ENCODE peak calls at places on chromosome 15, in eight cellular contexts. N is suprapubic skin, L is neural progenitor cell, Z is transverse colon, D is right lobe of liver, H is cardiac fibroblast, M is HFF-Myc, P is brain microvascular endothelial cell. G is an unnamed sample.

GRCh38 chr15:86973284-86973844 is 893.7 kb downstream of the AGBL1 start:
- DNase-seq in N (no peak), P (no peak), L (no peak), H (no peak), Z (no peak), M (no peak), D (no peak), G (no peak)

GRCh38 chr15:22253676-22254408 is 173.5 kb downstream of the OR4M2 start:
- DNase-seq in H (no peak), N (no peak), L (no peak), P (no peak), M (no peak), Z (no peak), D (no peak), G (no peak)

GRCh38 chr15:77628010-77628409 is 4.7 kb downstream of the LINGO1 start:
- DNase-seq in L (no peak), Z (no peak), M (no peak), P (no peak), H (no peak), D (no peak), N (no peak), G (no peak)

GRCh38 chr15:56732881-56733130 is 503 bp downstream of the ZNF280D start:
- DNase-seq in Z (no peak), L (no peak), H (no peak), P (peak), M (peak), D (no peak), N (peak), G (peak)

GRCh38 chr15:70726753-70727152 is 36.6 kb downstream of the UACA start:
- DNase-seq in D (no peak), H (peak), Z (no peak), P (no peak), L (peak), N (no peak), M (no peak), G (no peak)

GRCh38 chr15:47744496-47744895 is 27.2 kb downstream of the SEMA6D start:
- DNase-seq in Z (no peak), M (no peak), H (no peak), L (no peak), D (no peak), P (no peak), N (no peak), G (no peak)

GRCh38 chr15:53116169-53116568 is 326.0 kb upstream of the ONECUT1 start:
- DNase-seq in Z (peak), H (no peak), D (no peak), N (no peak), P (no peak), L (no peak), M (no peak), G (no peak)

GRCh38 chr15:64356443-64357040 is 569 bp upstream of the CSNK1G1 start:
- DNase-seq in N (no peak), H (peak), D (no peak), P (peak), M (peak), Z (no peak), L (peak), G (no peak)

GRCh38 chr15:66723826-66724731 is 22.0 kb downstream of the SMAD6 start:
- DNase-seq in N (no peak), Z (no peak), H (no peak), L (no peak), D (no peak), P (peak), M (no peak), G (no peak)

GRCh38 chr15:71752604-71753289 is 57.6 kb upstream of the NR2E3 start:
- DNase-seq in M (peak), P (peak), H (peak), D (no peak), L (peak), N (no peak), Z (peak), G (no peak)

GRCh38 chr15:97504031-97504430 is 456.5 kb upstream of the ARRDC4 start:
- DNase-seq in H (peak), M (no peak), Z (no peak), D (no peak), P (peak), N (no peak), L (no peak), G (no peak)

GRCh38 chr15:98674336-98674735 is 26.0 kb downstream of the IGF1R start:
- DNase-seq in L (no peak), H (peak), N (no peak), P (peak), M (no peak), Z (no peak), D (no peak), G (no peak)

GRCh38 chr15:89900849-89901248 is 7.1 kb upstream of the AP3S2 start:
- DNase-seq in M (no peak), L (no peak), N (no peak), D (no peak), H (no peak), P (no peak), Z (no peak), G (no peak)

GRCh38 chr15:67674983-67675382 is 132.5 kb downstream of the MAP2K5 start:
- DNase-seq in D (no peak), P (no peak), H (no peak), N (no peak), M (no peak), L (no peak), Z (no peak), G (no peak)

GRCh38 chr15:52078876-52079700 is 33.5 kb downstream of the BCL2L10 start:
- DNase-seq in N (peak), P (peak), M (no peak), Z (peak), H (peak), L (peak), D (peak), G (no peak)

GRCh38 chr15:65920121-65920520 is 50.8 kb downstream of the RAB11A start:
- DNase-seq in L (no peak), P (no peak), Z (no peak), N (no peak), D (no peak), M (no peak), H (no peak), G (no peak)

GRCh38 chr15:57932348-57932747 is 133.2 kb downstream of the ALDH1A2 start:
- DNase-seq in M (no peak), D (no peak), L (no peak), N (no peak), H (no peak), P (no peak), Z (no peak), G (no peak)

GRCh38 chr15:67900621-67901147 is 60.8 kb upstream of the RNU6-1 start:
- DNase-seq in M (no peak), D (no peak), P (no peak), Z (no peak), L (no peak), H (no peak), N (no peak), G (no peak)

GRCh38 chr15:52559022-52559421 is 9.8 kb downstream of the ARPP19 start:
- DNase-seq in P (no peak), Z (no peak), N (no peak), D (no peak), L (no peak), M (no peak), H (no peak), G (no peak)

GRCh38 chr15:87672309-87672897 is 584.1 kb downstream of the NTRK3 start:
- DNase-seq in N (no peak), D (no peak), P (peak), H (peak), L (peak), Z (no peak), M (peak), G (no peak)

GRCh38 chr15:74956648-74957300 is at the start of gene RPP25:
- DNase-seq in N (peak), H (peak), Z (peak), M (no peak), D (peak), P (peak), L (peak), G (peak)

GRCh38 chr15:65971741-65971995 is 102.4 kb downstream of the RAB11A start:
- DNase-seq in M (no peak), H (no peak), N (no peak), L (no peak), D (no peak), P (no peak), Z (no peak), G (no peak)

GRCh38 chr15:101652098-101652782 is at the start of gene TM2D3:
- DNase-seq in P (peak), Z (peak), D (peak), L (peak), H (peak), M (peak), N (peak), G (peak)

GRCh38 chr15:84666373-84666772 is 8.4 kb upstream of the NMB start:
- DNase-seq in N (no peak), Z (no peak), L (no peak), M (no peak), P (no peak), H (peak), D (no peak), G (no peak)

GRCh38 chr15:45378149-45378912 is at the start of gene GATM:
- DNase-seq in L (peak), D (peak), M (peak), H (peak), P (peak), Z (peak), N (peak), G (peak)

GRCh38 chr15:66941791-66942190 is 123.6 kb upstream of the SMAD3 start:
- DNase-seq in D (no peak), N (peak), L (no peak), H (no peak), Z (no peak), M (no peak), P (no peak), G (peak)

GRCh38 chr15:100350434-100351226 is 8.9 kb upstream of the ADAMTS17 start:
- DNase-seq in H (peak), P (peak), L (no peak), N (no peak), Z (peak), M (no peak), D (no peak), G (no peak)
- H3K4me3 ChIP-seq in H (peak), P (peak), L (no peak), N (peak), Z (peak), M (no peak), D (peak), G (peak)

GRCh38 chr15:62888628-62889027 is 153.9 kb upstream of the TPM1 start:
- DNase-seq in Z (no peak), H (no peak), N (no peak), L (no peak), P (no peak), M (no peak), D (no peak), G (no peak)

GRCh38 chr15:62883938-62884479 is 158.5 kb upstream of the TPM1 start:
- DNase-seq in L (no peak), D (no peak), Z (no peak), H (no peak), N (no peak), P (no peak), M (peak), G (no peak)

GRCh38 chr15:62889141-62889661 is 153.3 kb upstream of the TPM1 start:
- DNase-seq in H (no peak), N (no peak), Z (no peak), M (no peak), L (no peak), P (no peak), D (no peak), G (no peak)

GRCh38 chr15:62887113-62887570 is 155.4 kb upstream of the TPM1 start:
- DNase-seq in D (no peak), Z (no peak), N (no peak), H (no peak), L (no peak), M (no peak), P (no peak), G (no peak)

GRCh38 chr15:62886431-62887071 is 156.0 kb upstream of the TPM1 start:
- DNase-seq in N (no peak), H (no peak), P (peak), Z (no peak), M (no peak), L (peak), D (no peak), G (no peak)
- H3K4me3 ChIP-seq in N (no peak), H (no peak), P (peak), Z (no peak), M (no peak), L (peak), D (no peak), G (no peak)

GRCh38 chr15:93520206-93520605 is 431.2 kb upstream of the RGMA start:
- DNase-seq in N (no peak), P (no peak), D (no peak), Z (no peak), M (no peak), H (no peak), L (peak), G (no peak)

DNA sequence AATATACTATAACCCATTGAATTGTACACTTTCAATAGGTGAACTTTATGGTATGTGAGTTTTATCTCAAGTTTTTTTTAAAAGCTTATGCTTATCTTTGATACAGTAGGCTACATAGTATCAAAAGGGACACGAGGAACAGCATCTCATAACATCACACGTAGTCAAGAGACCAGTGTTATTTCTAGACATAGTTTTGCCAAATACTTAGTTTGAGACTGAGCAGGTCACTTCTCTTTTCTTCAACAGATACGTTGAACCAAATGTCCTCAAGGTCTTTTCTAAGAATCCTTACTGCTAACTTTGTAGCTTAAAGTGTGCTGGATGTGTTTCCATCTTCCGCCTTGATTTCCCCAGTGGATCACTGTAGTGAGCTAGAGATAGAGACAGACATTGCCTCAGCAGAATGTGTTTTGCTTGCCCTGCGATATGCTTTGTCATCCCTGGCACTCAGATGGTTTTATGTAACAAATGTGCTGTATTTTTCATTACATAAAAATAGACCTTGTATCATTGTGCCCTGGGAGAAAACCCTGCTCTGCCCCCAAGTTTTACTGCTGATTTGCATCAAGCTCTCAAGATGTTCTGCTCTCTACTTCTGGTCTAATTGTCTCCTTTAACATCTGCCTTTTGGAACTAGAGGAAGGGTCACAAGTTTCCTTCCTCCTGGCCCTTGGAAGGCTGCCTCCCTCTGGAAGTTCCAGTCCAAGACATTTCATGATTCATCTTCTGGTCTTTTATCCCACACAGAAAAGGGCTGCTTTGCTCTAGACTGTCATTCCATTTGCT is 426.4 kb upstream of the RGMA start:
- DNase-seq in M (no peak), P (no peak), N (no peak), L (no peak), D (no peak), Z (no peak), H (no peak), G (no peak)
- H3K4me3 ChIP-seq in M (no peak), P (no peak), N (no peak), L (no peak), D (no peak), Z (no peak), H (no peak), G (no peak)

GRCh38 chr15:73752817-73753214 is 335 bp downstream of the INSYN1 start:
- DNase-seq in D (no peak), N (no peak), H (peak), P (no peak), M (no peak), L (peak), Z (no peak), G (no peak)

GRCh38 chr15:73751481-73751880 is 1.7 kb downstream of the INSYN1 start:
- DNase-seq in M (no peak), Z (no peak), D (no peak), P (no peak), H (no peak), L (no peak), N (no peak), G (no peak)

GRCh38 chr15:73753250-73754130 is at the start of gene INSYN1:
- DNase-seq in L (peak), Z (peak), D (peak), M (no peak), N (no peak), H (peak), P (no peak), G (no peak)

GRCh38 chr15:73750951-73751350 is 2.2 kb downstream of the INSYN1 start:
- DNase-seq in N (no peak), D (no peak), Z (no peak), P (no peak), H (no peak), L (no peak), M (no peak), G (no peak)

GRCh38 chr15:73751896-73752816 is 995 bp downstream of the INSYN1 start:
- DNase-seq in P (no peak), L (peak), Z (no peak), N (no peak), D (no peak), H (no peak), M (no peak), G (no peak)
- H3K4me3 ChIP-seq in P (peak), L (peak), Z (peak), N (peak), D (peak), H (peak), M (peak), G (peak)

GRCh38 chr15:78913012-78913411 is 31.8 kb downstream of the CTSH start:
- DNase-seq in Z (no peak), M (no peak), H (no peak), D (no peak), P (no peak), L (no peak), N (no peak), G (no peak)

GRCh38 chr15:78907577-78907976 is 34.9 kb downstream of the MORF4L1 start:
- DNase-seq in P (no peak), L (peak), N (no peak), M (no peak), D (no peak), H (no peak), Z (no peak), G (no peak)

GRCh38 chr15:78909791-78910228 is 35.0 kb downstream of the CTSH start:
- DNase-seq in M (no peak), Z (no peak), D (no peak), H (peak), P (peak), N (no peak), L (peak), G (no peak)

GRCh38 chr15:78909160-78909695 is 35.6 kb downstream of the CTSH start:
- DNase-seq in M (no peak), P (no peak), N (no peak), H (no peak), L (no peak), D (no peak), Z (no peak), G (no peak)

DNA sequence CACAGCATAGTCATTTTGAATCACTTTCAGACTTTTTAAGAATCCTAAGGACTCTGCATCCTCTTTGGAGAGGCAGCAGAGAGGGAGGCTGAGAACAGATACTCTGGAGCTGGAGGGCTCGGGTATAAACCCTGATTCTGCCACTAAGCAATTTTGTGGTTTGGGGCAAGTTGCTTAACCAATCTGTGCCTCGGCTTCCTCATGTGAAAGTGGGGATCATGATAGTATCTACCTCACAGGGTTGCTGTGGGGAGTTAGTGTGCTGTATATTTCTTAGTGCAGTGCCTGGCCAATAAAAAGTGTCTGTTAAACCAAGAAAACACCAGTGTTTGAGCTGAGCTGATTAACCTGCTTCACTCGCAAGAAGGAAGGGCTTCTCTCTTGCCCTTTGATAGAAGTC is 34.0 kb downstream of the CTSH start:
- DNase-seq in P (no peak), N (no peak), H (no peak), D (no peak), M (no peak), Z (no peak), L (no peak), G (no peak)
- H3K4me3 ChIP-seq in P (no peak), N (no peak), H (no peak), D (no peak), M (no peak), Z (no peak), L (no peak), G (no peak)

GRCh38 chr15:30922469-30923311 is 19.0 kb downstream of the FAN1 start:
- DNase-seq in L (peak), P (peak), Z (peak), D (no peak), H (peak), M (no peak), N (no peak), G (no peak)
- H3K4me3 ChIP-seq in L (peak), P (no peak), Z (no peak), D (no peak), H (no peak), M (no peak), N (no peak), G (no peak)

GRCh38 chr15:40956543-40956982 is 3.3 kb downstream of the CHAC1 start:
- DNase-seq in H (no peak), L (no peak), M (no peak), D (no peak), Z (no peak), P (no peak), N (no peak), G (no peak)
- H3K4me3 ChIP-seq in H (no peak), L (no peak), M (no peak), D (no peak), Z (no peak), P (no peak), N (no peak), G (no peak)

GRCh38 chr15:95327661-95328060 is 1002.8 kb upstream of the NR2F2 start:
- DNase-seq in M (no peak), Z (no peak), N (no peak), P (peak), D (no peak), H (no peak), L (peak), G (no peak)
- H3K4me3 ChIP-seq in M (no peak), Z (no peak), N (peak), P (peak), D (no peak), H (peak), L (peak), G (peak)